ENCODE peak calls at places on chromosome 11, in seven cellular contexts. C is uterus, Y is HTR-8/SVneo, M is HuH-7, S is body of pancreas, D is GM04504, O is lower lobe of right lung. V is an unnamed sample.

GRCh38 chr11:64092119-64092760 is 56.5 kb downstream of the FLRT1 start:
- DNase-seq in C (no peak), Y (no peak), M (no peak), S (no peak), D (no peak), O (peak), V (peak)

GRCh38 chr11:75668508-75669297 is at the start of gene MAP6:
- DNase-seq in C (no peak), Y (peak), M (no peak), S (peak), D (no peak), O (no peak), V (no peak)

GRCh38 chr11:73201249-73201648 is 16.8 kb upstream of the P2RY2 start:
- DNase-seq in C (no peak), Y (no peak), M (no peak), S (no peak), D (no peak), O (peak), V (no peak)

GRCh38 chr11:43944761-43945311 is 2.4 kb downstream of the C11orf96 start:
- DNase-seq in C (peak), Y (peak), M (peak), S (peak), D (no peak), O (peak), V (no peak)

GRCh38 chr11:8018742-8019631 is 31.9 kb downstream of the EIF3F start:
- DNase-seq in C (peak), Y (peak), M (no peak), S (peak), D (peak), O (peak), V (no peak)

GRCh38 chr11:12330491-12331231 is 46.7 kb upstream of the PARVA start:
- DNase-seq in C (no peak), Y (no peak), M (no peak), S (peak), D (no peak), O (no peak), V (no peak)

GRCh38 chr11:19739872-19740271 is 27.2 kb downstream of the NAV2 start:
- DNase-seq in C (peak), Y (no peak), M (no peak), S (no peak), D (no peak), O (no peak), V (no peak)

GRCh38 chr11:3056296-3057068 is 741 bp downstream of the CARS1 start:
- DNase-seq in C (no peak), Y (no peak), M (no peak), S (peak), D (no peak), O (no peak), V (no peak)

GRCh38 chr11:120221115-120221752 is 10.4 kb downstream of the OAF start:
- DNase-seq in C (no peak), Y (no peak), M (no peak), S (peak), D (no peak), O (no peak), V (no peak)

GRCh38 chr11:30239025-30239424 is 8.2 kb downstream of the FSHB start:
- DNase-seq in C (no peak), Y (no peak), M (no peak), S (no peak), D (no peak), O (no peak), V (no peak)

GRCh38 chr11:32462296-32462695 is 27.0 kb upstream of the WT1 start:
- DNase-seq in C (no peak), Y (no peak), M (no peak), S (no peak), D (no peak), O (no peak), V (no peak)

GRCh38 chr11:70556884-70557741 is 158.8 kb downstream of the CTTN start:
- DNase-seq in C (no peak), Y (no peak), M (no peak), S (no peak), D (no peak), O (no peak), V (no peak)

GRCh38 chr11:45393826-45394225 is 107.7 kb upstream of the SYT13 start:
- DNase-seq in C (no peak), Y (no peak), M (no peak), S (no peak), D (no peak), O (no peak), V (no peak)

GRCh38 chr11:110381214-110381613 is 48.5 kb upstream of the FDX1 start:
- DNase-seq in C (no peak), Y (no peak), M (no peak), S (no peak), D (no peak), O (no peak), V (no peak)

GRCh38 chr11:86431258-86431657 is 56.6 kb downstream of the CCDC81 start:
- DNase-seq in C (no peak), Y (no peak), M (no peak), S (no peak), D (no peak), O (no peak), V (no peak)

GRCh38 chr11:33387586-33387985 is 130.4 kb downstream of the HIPK3 start:
- DNase-seq in C (no peak), Y (no peak), M (no peak), S (no peak), D (no peak), O (no peak), V (no peak)

GRCh38 chr11:68337399-68337835 is 25.0 kb downstream of the LRP5 start:
- DNase-seq in C (no peak), Y (no peak), M (no peak), S (no peak), D (no peak), O (peak), V (peak)

GRCh38 chr11:114293201-114293711 is 2.9 kb upstream of the NNMT start:
- DNase-seq in C (no peak), Y (no peak), M (no peak), S (no peak), D (no peak), O (no peak), V (no peak)

GRCh38 chr11:20529757-20530156 is 69.7 kb upstream of the SLC6A5 start:
- DNase-seq in C (no peak), Y (no peak), M (no peak), S (no peak), D (no peak), O (no peak), V (no peak)

GRCh38 chr11:2804701-2805387 is 80.7 kb downstream of the CDKN1C start:
- DNase-seq in C (peak), Y (no peak), M (no peak), S (peak), D (no peak), O (peak), V (no peak)

GRCh38 chr11:131674051-131674755 is 303.8 kb downstream of the NTM start:
- DNase-seq in C (no peak), Y (peak), M (peak), S (peak), D (peak), O (peak), V (peak)

GRCh38 chr11:116118138-116118470 is 613.9 kb upstream of the CADM1 start:
- DNase-seq in C (no peak), Y (no peak), M (no peak), S (no peak), D (no peak), O (no peak), V (no peak)

GRCh38 chr11:134254433-134254832 is 1.1 kb downstream of the ACAD8 start:
- DNase-seq in C (no peak), Y (no peak), M (no peak), S (no peak), D (no peak), O (no peak), V (no peak)

GRCh38 chr11:70247042-70247709 is 23.3 kb upstream of the PPFIA1 start:
- DNase-seq in C (no peak), Y (no peak), M (no peak), S (no peak), D (no peak), O (no peak), V (no peak)

GRCh38 chr11:64516226-64516625 is 74.8 kb upstream of the SLC22A12 start:
- DNase-seq in C (no peak), Y (no peak), M (no peak), S (no peak), D (no peak), O (no peak), V (no peak)

GRCh38 chr11:9739108-9739507 is 75.2 kb downstream of the SWAP70 start:
- DNase-seq in C (no peak), Y (no peak), M (no peak), S (no peak), D (no peak), O (no peak), V (no peak)

GRCh38 chr11:67644472-67645418 is 5.2 kb upstream of the TBX10 start:
- DNase-seq in C (no peak), Y (no peak), M (no peak), S (peak), D (no peak), O (no peak), V (no peak)

GRCh38 chr11:66493124-66493523 is 12.9 kb downstream of the DPP3 start:
- DNase-seq in C (no peak), Y (no peak), M (no peak), S (no peak), D (no peak), O (no peak), V (no peak)

GRCh38 chr11:8728566-8728965 is 46.0 kb downstream of the RPL27A start:
- DNase-seq in C (peak), Y (peak), M (no peak), S (no peak), D (no peak), O (no peak), V (no peak)

GRCh38 chr11:16154715-16155396 is 201.5 kb downstream of the SOX6 start:
- DNase-seq in C (no peak), Y (no peak), M (no peak), S (peak), D (no peak), O (no peak), V (no peak)

GRCh38 chr11:86287468-86287796 is 14.6 kb upstream of the HIKESHI start:
- DNase-seq in C (no peak), Y (no peak), M (no peak), S (no peak), D (no peak), O (no peak), V (no peak)

GRCh38 chr11:26753738-26754504 is 32.1 kb upstream of the SLC5A12 start:
- DNase-seq in C (peak), Y (peak), M (peak), S (peak), D (peak), O (no peak), V (no peak)

GRCh38 chr11:2564588-2565440 is 120.0 kb downstream of the KCNQ1 start:
- DNase-seq in C (no peak), Y (no peak), M (no peak), S (peak), D (no peak), O (peak), V (no peak)

GRCh38 chr11:86952933-86953637 is 2.1 kb downstream of the FZD4 start:
- DNase-seq in C (no peak), Y (no peak), M (no peak), S (no peak), D (no peak), O (no peak), V (no peak)

GRCh38 chr11:94884322-94884721 is 89.0 kb downstream of the CWC15 start:
- DNase-seq in C (no peak), Y (no peak), M (no peak), S (no peak), D (no peak), O (no peak), V (no peak)

GRCh38 chr11:127003260-127003981 is 2.9 kb upstream of the KIRREL3 start:
- DNase-seq in C (no peak), Y (peak), M (no peak), S (peak), D (no peak), O (no peak), V (no peak)

GRCh38 chr11:45930031-45930794 is 7.8 kb downstream of the LARGE2 start:
- DNase-seq in C (no peak), Y (no peak), M (no peak), S (peak), D (no peak), O (peak), V (no peak)

GRCh38 chr11:100528872-100529416 is 158.1 kb upstream of the ARHGAP42 start:
- DNase-seq in C (no peak), Y (no peak), M (no peak), S (no peak), D (no peak), O (no peak), V (no peak)

GRCh38 chr11:67418476-67419281 is 3.2 kb downstream of the CARNS1 start:
- DNase-seq in C (no peak), Y (no peak), M (no peak), S (peak), D (no peak), O (no peak), V (peak)

GRCh38 chr11:44011797-44012196 is 36.0 kb upstream of the ACCSL start:
- DNase-seq in C (peak), Y (no peak), M (no peak), S (no peak), D (no peak), O (no peak), V (no peak)